ENCODE peak calls at places on chromosomes 6 and 20, in eight cellular contexts. B is psoas muscle; Y is fibroblast of lung; I is CD4-positive, alpha-beta memory T cell; Z is GM23338; A is tibial artery; E is colonic mucosa; C is astrocyte. N is an unnamed sample.

GRCh38 chr20:4956200-4956810 is 45.0 kb downstream of the SLC23A2 start:
- DNase-seq in B (no peak), Z (peak), Y (peak), I (peak), E (no peak), C (no peak), A (no peak), N (no peak)

GRCh38 chr6:121666809-121667208 is 231.4 kb downstream of the GJA1 start:
- DNase-seq in B (no peak), A (no peak), C (peak), I (no peak), Y (peak), E (no peak), Z (no peak), N (no peak)

GRCh38 chr20:15482525-15482924 is 1090.7 kb downstream of the KIF16B start:
- DNase-seq in I (no peak), C (no peak), E (no peak), Y (no peak), Z (peak), B (no peak), A (no peak), N (no peak)

GRCh38 chr6:139872635-139873034 is 498.2 kb upstream of the CITED2 start:
- DNase-seq in I (no peak), C (no peak), B (no peak), Z (no peak), A (no peak), Y (no peak), E (peak), N (no peak)

GRCh38 chr20:2631228-2631627 is 21.2 kb upstream of the NOP56 start:
- DNase-seq in E (no peak), B (no peak), Y (no peak), C (no peak), Z (peak), I (no peak), A (no peak), N (no peak)

GRCh38 chr6:102717737-102718427 is 1324.4 kb downstream of the GRIK2 start:
- DNase-seq in Y (no peak), C (no peak), A (no peak), B (no peak), I (no peak), Z (peak), E (no peak), N (no peak)

GRCh38 chr6:145789443-145789842 is 25.2 kb downstream of the FBXO30 start:
- DNase-seq in Z (no peak), Y (no peak), C (no peak), E (no peak), B (peak), I (no peak), A (no peak), N (no peak)

GRCh38 chr6:14002176-14002947 is 77.6 kb downstream of the RNF182 start:
- DNase-seq in I (no peak), C (no peak), A (no peak), E (no peak), B (no peak), Z (peak), Y (no peak), N (no peak)

GRCh38 chr6:55617272-55617671 is 38.3 kb upstream of the HMGCLL1 start:
- DNase-seq in Z (peak), I (no peak), A (no peak), C (peak), E (peak), B (no peak), Y (peak), N (no peak)

GRCh38 chr6:151324079-151324825 is 67.1 kb downstream of the ZBTB2 start:
- DNase-seq in Z (peak), B (peak), I (peak), A (peak), Y (peak), E (peak), C (peak), N (no peak)

GRCh38 chr20:31712564-31713311 is 9.9 kb downstream of the BCL2L1 start:
- DNase-seq in C (peak), Y (peak), I (no peak), B (peak), Z (peak), A (peak), E (peak), N (no peak)

GRCh38 chr20:33733654-33734576 is 2.1 kb downstream of the ZNF341 start:
- DNase-seq in Y (peak), I (no peak), A (no peak), Z (peak), B (no peak), E (peak), C (peak), N (peak)

GRCh38 chr6:105587349-105588115 is 184.7 kb upstream of the PREP start:
- DNase-seq in E (no peak), A (no peak), Z (no peak), I (peak), B (no peak), C (peak), Y (peak), N (peak)

GRCh38 chr6:41655706-41656668 is 17.7 kb downstream of the MDFI start:
- DNase-seq in I (no peak), B (no peak), E (no peak), Y (peak), C (peak), Z (peak), A (no peak), N (no peak)

GRCh38 chr6:1631251-1631650 is 21.5 kb downstream of the FOXC1 start:
- DNase-seq in B (no peak), Z (no peak), C (no peak), A (no peak), Y (no peak), E (no peak), I (no peak), N (no peak)

GRCh38 chr20:19749537-19749936 is 8.5 kb upstream of the RIN2 start:
- DNase-seq in A (no peak), C (no peak), Z (peak), E (no peak), I (no peak), Y (no peak), B (no peak), N (no peak)

GRCh38 chr6:6610031-6610591 is 21.6 kb downstream of the LY86 start:
- DNase-seq in B (no peak), Y (no peak), E (no peak), Z (no peak), I (peak), A (no peak), C (no peak), N (no peak)

GRCh38 chr20:364905-365794 is 15.4 kb upstream of the TRIB3 start:
- DNase-seq in C (no peak), Y (peak), I (no peak), B (no peak), Z (peak), E (no peak), A (no peak), N (no peak)

GRCh38 chr6:136956590-136957573 is 34.8 kb downstream of the SLC35D3 start:
- DNase-seq in B (no peak), Z (peak), Y (peak), C (no peak), A (no peak), E (no peak), I (no peak), N (no peak)

DNA sequence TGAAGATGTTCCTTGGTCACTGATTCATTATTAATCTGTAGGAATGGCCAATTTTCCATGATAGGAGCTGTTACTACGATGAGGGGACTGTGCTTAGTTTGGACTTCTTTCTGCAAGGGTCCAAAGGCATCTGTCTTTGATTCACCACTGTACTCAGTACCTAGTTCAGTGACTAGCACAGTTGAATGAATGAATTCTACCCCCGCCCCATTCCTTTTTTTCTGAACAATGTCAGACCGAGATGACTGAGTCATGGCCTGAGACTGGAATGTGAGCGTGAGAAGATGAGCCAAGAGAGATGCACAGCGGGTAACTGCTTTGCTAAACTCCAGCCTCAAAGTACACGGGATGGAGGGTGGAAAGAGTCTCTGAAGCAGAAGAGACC is 419 bp upstream of the SNHG17 start:
- DNase-seq in E (no peak), Z (no peak), I (no peak), A (no peak), Y (peak), B (no peak), C (peak), N (no peak)
- H3K4me3 ChIP-seq in E (no peak), Z (peak), I (no peak), A (peak), Y (no peak), B (peak), C (peak), N (no peak)

GRCh38 chr20:24917056-24917455 is 32.0 kb upstream of the CST7 start:
- DNase-seq in C (no peak), B (no peak), Z (no peak), A (no peak), Y (no peak), I (no peak), E (peak), N (no peak)
- H3K4me3 ChIP-seq in C (no peak), B (no peak), Z (no peak), A (no peak), Y (no peak), I (no peak), E (no peak), N (no peak)

GRCh38 chr20:7765221-7765620 is 175.0 kb downstream of the HAO1 start:
- DNase-seq in Z (peak), Y (no peak), A (no peak), C (no peak), E (no peak), I (no peak), B (no peak), N (no peak)
- H3K4me3 ChIP-seq in Z (no peak), Y (no peak), A (no peak), C (no peak), E (no peak), I (no peak), B (no peak), N (no peak)

DNA sequence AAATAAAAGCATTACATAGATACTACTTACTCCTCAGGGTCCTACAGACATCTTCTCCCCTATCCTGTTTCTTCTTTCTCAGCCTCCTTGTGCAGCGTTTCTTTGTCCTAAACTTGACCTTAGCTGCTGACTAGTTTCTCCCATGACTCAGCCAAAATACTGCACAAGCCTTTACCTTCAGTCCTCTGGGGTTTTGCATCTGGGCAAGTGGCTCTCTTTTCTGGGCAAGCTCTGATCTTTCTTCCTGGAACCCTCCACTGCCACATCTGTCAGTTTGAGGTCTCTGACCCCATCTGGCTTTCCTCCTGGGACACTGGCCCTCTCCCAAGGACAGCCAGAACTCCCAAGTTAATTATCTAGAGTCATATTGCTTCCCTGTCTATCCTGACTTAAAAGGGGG is 838.4 kb downstream of the DHX35 start:
- DNase-seq in A (peak), I (no peak), E (no peak), Z (no peak), Y (peak), B (peak), C (peak), N (no peak)
- H3K4me3 ChIP-seq in A (no peak), I (no peak), E (no peak), Z (no peak), Y (no peak), B (no peak), C (peak), N (no peak)

GRCh38 chr6:47334334-47334733 is 24.6 kb upstream of the TNFRSF21 start:
- DNase-seq in B (no peak), A (no peak), I (no peak), Z (no peak), Y (no peak), E (no peak), C (no peak), N (no peak)
- H3K4me3 ChIP-seq in B (no peak), A (no peak), I (no peak), Z (no peak), Y (no peak), E (no peak), C (no peak), N (no peak)

DNA sequence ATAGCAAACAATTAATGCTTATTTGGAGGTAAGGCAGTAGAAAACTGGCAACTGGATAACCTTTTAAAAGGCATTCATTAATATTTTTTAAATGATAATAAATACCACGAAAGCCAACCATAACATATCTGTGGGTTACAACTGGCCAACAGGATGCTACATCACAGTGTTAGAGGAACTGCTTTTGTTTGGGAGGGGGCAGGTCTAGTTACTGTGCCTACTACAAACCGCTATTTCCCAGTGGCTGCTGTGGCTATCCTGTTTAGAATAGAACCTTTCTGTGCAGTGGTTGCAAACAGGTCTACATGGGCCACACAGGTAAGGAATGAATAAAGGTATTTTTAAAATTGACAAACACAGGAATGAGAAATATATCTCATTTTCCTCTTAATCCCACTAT is 976 bp downstream of the PIGT start:
- DNase-seq in E (no peak), A (no peak), I (no peak), C (no peak), B (no peak), Z (no peak), Y (no peak), N (no peak)
- H3K4me3 ChIP-seq in E (peak), A (peak), I (peak), C (peak), B (peak), Z (peak), Y (peak), N (peak)

GRCh38 chr20:59459586-59459985 is 144.8 kb upstream of the PHACTR3 start:
- DNase-seq in I (no peak), C (no peak), Y (no peak), A (no peak), B (no peak), Z (no peak), E (no peak), N (no peak)
- H3K4me3 ChIP-seq in I (no peak), C (no peak), Y (no peak), A (no peak), B (no peak), Z (no peak), E (no peak), N (no peak)

DNA sequence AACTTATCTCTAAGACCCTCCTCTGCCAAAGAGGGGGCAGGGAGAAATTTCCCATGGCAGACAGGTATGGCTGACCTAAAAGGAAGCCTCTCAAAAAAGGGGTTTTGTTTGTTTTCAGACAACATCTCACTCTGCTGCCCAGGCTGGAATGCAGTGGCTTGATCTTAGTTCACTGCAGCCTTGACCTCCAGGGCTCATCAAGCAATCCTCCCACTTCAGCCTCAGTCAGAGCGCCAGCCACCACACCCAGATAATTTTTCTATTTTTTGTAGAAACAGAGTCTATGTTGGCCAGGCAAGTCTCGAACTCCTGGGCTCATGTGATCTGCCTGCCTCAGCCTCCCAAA is 3.8 kb downstream of the EZR start:
- DNase-seq in Z (no peak), A (no peak), B (no peak), E (no peak), Y (no peak), C (no peak), I (peak), N (no peak)
- H3K4me3 ChIP-seq in Z (peak), A (no peak), B (no peak), E (peak), Y (no peak), C (peak), I (peak), N (no peak)

DNA sequence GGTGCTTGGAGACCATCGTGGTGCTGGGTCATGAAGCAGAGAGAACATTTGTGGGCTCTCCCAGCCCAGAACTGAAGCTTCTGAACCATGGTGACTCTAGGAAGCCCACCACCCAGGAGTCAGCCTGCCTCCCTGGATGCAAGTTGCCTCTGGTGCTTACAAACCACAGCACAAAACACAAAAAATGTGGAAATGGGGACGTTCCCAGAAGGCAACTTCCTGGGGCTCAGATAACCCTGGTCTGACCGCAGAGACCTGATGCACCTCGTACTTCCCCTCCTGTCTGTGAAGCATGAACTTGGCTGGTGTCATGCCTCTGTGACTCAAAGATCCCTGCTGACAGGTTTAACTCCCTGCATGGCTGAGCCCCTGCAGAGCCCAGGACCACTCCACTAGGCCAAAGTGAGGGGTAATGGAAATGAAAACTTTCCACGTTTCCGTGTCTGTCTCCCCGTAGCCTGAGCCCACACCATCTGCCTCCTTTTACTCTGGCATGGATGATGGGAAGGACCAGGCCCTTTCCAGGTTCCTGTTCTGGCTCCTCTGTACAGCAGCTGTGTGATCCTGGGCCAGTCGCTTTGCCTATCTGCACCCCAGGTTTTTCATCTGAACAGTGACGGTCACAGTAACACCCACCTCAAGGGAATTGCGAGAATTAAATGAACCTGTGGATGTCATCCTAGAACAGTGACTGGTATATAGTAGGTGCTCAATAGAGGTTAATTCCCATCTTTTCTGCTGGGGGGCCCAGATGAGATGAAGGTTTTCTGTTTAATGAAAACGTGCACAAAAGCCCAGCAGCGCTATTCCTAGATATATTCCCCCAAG is 57.7 kb downstream of the PPP1R16B start:
- DNase-seq in Z (no peak), B (no peak), A (no peak), Y (no peak), I (peak), E (no peak), C (no peak), N (no peak)
- H3K4me3 ChIP-seq in Z (no peak), B (no peak), A (no peak), Y (no peak), I (no peak), E (no peak), C (no peak), N (no peak)

GRCh38 chr6:19781269-19781668 is 55.9 kb upstream of the ID4 start:
- DNase-seq in I (no peak), Z (no peak), C (no peak), Y (no peak), B (no peak), E (no peak), A (no peak), N (no peak)
- H3K4me3 ChIP-seq in I (no peak), Z (no peak), C (no peak), Y (no peak), B (no peak), E (no peak), A (no peak), N (no peak)

N was measured in BJ.